ENCODE peak calls at places on chromosome 6, in five cellular contexts. Z, Q, O, S and U are unnamed samples.

GRCh38 chr6:150261997-150262396 is 106.8 kb upstream of the IYD start:
- DNase-seq in Z (no peak), Q (no peak), O (no peak), S (no peak), U (no peak)

GRCh38 chr6:39357998-39358686 is 35.6 kb upstream of the KCNK16 start:
- DNase-seq in Z (peak), Q (no peak), O (no peak), S (no peak), U (peak)

GRCh38 chr6:95431637-95432228 is 145.6 kb upstream of the MANEA start:
- DNase-seq in Z (peak), Q (peak), O (peak), S (peak), U (peak)

GRCh38 chr6:145274083-145274482 is 461.2 kb downstream of the EPM2A start:
- DNase-seq in Z (no peak), Q (no peak), O (no peak), S (no peak), U (no peak)

GRCh38 chr6:116531675-116532570 is 13.6 kb downstream of the TRAPPC3L start:
- DNase-seq in Z (peak), Q (peak), O (peak), S (peak), U (peak)

GRCh38 chr6:12923644-12924235 is 207.2 kb downstream of the PHACTR1 start:
- DNase-seq in Z (no peak), Q (no peak), O (peak), S (peak), U (no peak)

GRCh38 chr6:30483677-30484279 is 5.5 kb upstream of the HLA-E start:
- DNase-seq in Z (no peak), Q (no peak), O (peak), S (peak), U (peak)

GRCh38 chr6:3265671-3266070 is 6.9 kb downstream of the PSMG4 start:
- DNase-seq in Z (no peak), Q (no peak), O (no peak), S (no peak), U (no peak)

GRCh38 chr6:170178561-170179477 is 112.1 kb downstream of the DLL1 start:
- DNase-seq in Z (peak), Q (peak), O (no peak), S (no peak), U (no peak)

GRCh38 chr6:3751019-3751729 is at the start of gene PXDC1:
- DNase-seq in Z (no peak), Q (peak), O (peak), S (peak), U (peak)

GRCh38 chr6:51019785-51020184 is 201.1 kb downstream of the TFAP2B start:
- DNase-seq in Z (no peak), Q (no peak), O (no peak), S (no peak), U (no peak)

GRCh38 chr6:170575250-170575649 is 9.2 kb downstream of the PDCD2 start:
- DNase-seq in Z (peak), Q (peak), O (peak), S (no peak), U (peak)

GRCh38 chr6:25193147-25193864 is 85.9 kb upstream of the CARMIL1 start:
- DNase-seq in Z (no peak), Q (no peak), O (peak), S (no peak), U (peak)

GRCh38 chr6:21831531-21832291 is 238.2 kb downstream of the SOX4 start:
- DNase-seq in Z (no peak), Q (no peak), O (no peak), S (no peak), U (peak)

GRCh38 chr6:21666788-21667681 is 73.5 kb downstream of the SOX4 start:
- DNase-seq in Z (no peak), Q (no peak), O (no peak), S (no peak), U (no peak)

GRCh38 chr6:30493643-30494250 is 4.4 kb downstream of the HLA-E start:
- DNase-seq in Z (no peak), Q (no peak), O (no peak), S (no peak), U (no peak)

GRCh38 chr6:30942338-30943060 is 1.7 kb downstream of the MUCL3 start:
- DNase-seq in Z (peak), Q (peak), O (peak), S (no peak), U (peak)

GRCh38 chr6:19444481-19444880 is 392.7 kb upstream of the ID4 start:
- DNase-seq in Z (no peak), Q (no peak), O (no peak), S (no peak), U (peak)

GRCh38 chr6:165630544-165630953 is 32.5 kb downstream of the PDE10A start:
- DNase-seq in Z (no peak), Q (no peak), O (no peak), S (no peak), U (no peak)

GRCh38 chr6:88775866-88776571 is 187.4 kb downstream of the RNGTT start:
- DNase-seq in Z (no peak), Q (no peak), O (no peak), S (no peak), U (no peak)